ENCODE peak calls at places on chromosomes 2 and 18, in ten cellular contexts. Z is astrocyte of the spinal cord, D is NB4, J is dorsolateral prefrontal cortex, E is Panc1, Y is right lobe of liver, M is psoas muscle, C is HepG2, K is H1, R is stomach. B is an unnamed sample.

GRCh38 chr18:42187611-42188378 is 232.8 kb downstream of the PIK3C3 start:
- DNase-seq in K (no peak), D (no peak), M (no peak), R (no peak), J (no peak), Y (no peak), E (no peak), C (no peak), Z (no peak), B (no peak)

GRCh38 chr18:26802330-26803200 is 62.9 kb downstream of the AQP4 start:
- DNase-seq in J (no peak), Z (no peak), R (no peak), C (no peak), D (peak), K (no peak), M (no peak), Y (no peak), E (no peak), B (no peak)

GRCh38 chr2:231099918-231100317 is 24.9 kb downstream of the HTR2B start:
- DNase-seq in D (peak), Y (no peak), R (no peak), C (no peak), M (no peak), E (no peak), K (peak), J (no peak), Z (no peak), B (no peak)

GRCh38 chr18:21703241-21703820 is 1.2 kb downstream of the ABHD3 start:
- DNase-seq in J (no peak), C (no peak), R (peak), K (no peak), Z (no peak), E (no peak), Y (no peak), M (no peak), D (no peak), B (no peak)

GRCh38 chr2:25123682-25124081 is 44.7 kb downstream of the POMC start:
- DNase-seq in D (no peak), K (no peak), E (no peak), Y (no peak), C (no peak), R (no peak), J (no peak), Z (no peak), M (peak), B (no peak)

GRCh38 chr18:79916546-79917350 is 34.7 kb downstream of the SLC66A2 start:
- DNase-seq in E (no peak), R (peak), C (no peak), J (peak), Z (no peak), D (no peak), M (no peak), Y (no peak), K (peak), B (no peak)

GRCh38 chr18:36305375-36305774 is 7.9 kb downstream of the FHOD3 start:
- DNase-seq in D (no peak), R (no peak), M (no peak), C (no peak), Z (peak), K (no peak), J (no peak), Y (no peak), E (no peak), B (no peak)

GRCh38 chr18:63887424-63887823 is at the start of gene SERPINB2:
- DNase-seq in E (no peak), Z (peak), Y (no peak), J (no peak), C (no peak), M (no peak), K (no peak), R (no peak), D (no peak), B (no peak)

GRCh38 chr2:56133931-56134629 is 49.7 kb upstream of the CCDC85A start:
- DNase-seq in K (no peak), M (no peak), R (no peak), Y (no peak), D (no peak), C (no peak), Z (no peak), E (no peak), J (no peak), B (no peak)

GRCh38 chr18:76394780-76395476 is 100.1 kb downstream of the ZNF516 start:
- DNase-seq in J (no peak), K (no peak), M (no peak), Z (peak), Y (no peak), R (no peak), D (peak), E (no peak), C (no peak), B (no peak)

GRCh38 chr2:25557179-25558036 is 116.0 kb downstream of the DTNB start:
- DNase-seq in R (no peak), J (no peak), Y (no peak), Z (no peak), D (peak), K (no peak), E (no peak), M (no peak), C (no peak), B (no peak)

GRCh38 chr2:30234180-30234971 is 3.0 kb downstream of the LBH start:
- DNase-seq in D (no peak), E (no peak), M (peak), J (no peak), Y (no peak), Z (peak), C (peak), K (no peak), R (peak), B (no peak)

GRCh38 chr2:88967844-88968243 is 276.4 kb downstream of the RPIA start:
- DNase-seq in E (no peak), C (peak), M (no peak), K (no peak), Y (no peak), D (peak), R (no peak), Z (no peak), J (no peak), B (no peak)

GRCh38 chr18:47160256-47160655 is 10.0 kb upstream of the HDHD2 start:
- DNase-seq in Z (no peak), R (no peak), K (no peak), C (no peak), D (no peak), Y (no peak), M (no peak), J (no peak), E (no peak), B (no peak)

GRCh38 chr2:51232026-51232425 is 200.1 kb upstream of the NRXN1 start:
- DNase-seq in D (no peak), Z (no peak), R (no peak), Y (no peak), K (no peak), E (no peak), M (no peak), J (no peak), C (no peak), B (no peak)

GRCh38 chr2:173568054-173568453 is 213.4 kb downstream of the CDCA7 start:
- DNase-seq in M (peak), Z (no peak), K (peak), D (peak), E (no peak), Y (no peak), C (peak), R (no peak), J (no peak), B (no peak)

GRCh38 chr2:222052934-222053367 is 245.8 kb downstream of the PAX3 start:
- DNase-seq in Z (no peak), M (no peak), J (no peak), D (peak), R (no peak), K (peak), Y (no peak), E (no peak), C (no peak), B (no peak)

GRCh38 chr2:8985561-8986326 is 17.7 kb downstream of the MBOAT2 start:
- DNase-seq in Z (peak), D (no peak), K (no peak), R (no peak), J (no peak), M (no peak), C (no peak), E (no peak), Y (no peak), B (no peak)

GRCh38 chr2:45674035-45674791 is 22.7 kb downstream of the PRKCE start:
- DNase-seq in Z (peak), E (no peak), R (no peak), M (no peak), K (no peak), J (no peak), D (no peak), Y (no peak), C (no peak), B (no peak)

GRCh38 chr2:169071455-169071854 is 2.1 kb downstream of the DHRS9 start:
- DNase-seq in Y (peak), J (no peak), C (no peak), M (no peak), D (peak), K (no peak), R (no peak), E (no peak), Z (no peak), B (no peak)

GRCh38 chr18:24157855-24158254 is 19.0 kb downstream of the CABYR start:
- DNase-seq in D (no peak), Y (no peak), E (no peak), C (no peak), K (no peak), Z (no peak), J (no peak), M (no peak), R (no peak), B (no peak)

DNA sequence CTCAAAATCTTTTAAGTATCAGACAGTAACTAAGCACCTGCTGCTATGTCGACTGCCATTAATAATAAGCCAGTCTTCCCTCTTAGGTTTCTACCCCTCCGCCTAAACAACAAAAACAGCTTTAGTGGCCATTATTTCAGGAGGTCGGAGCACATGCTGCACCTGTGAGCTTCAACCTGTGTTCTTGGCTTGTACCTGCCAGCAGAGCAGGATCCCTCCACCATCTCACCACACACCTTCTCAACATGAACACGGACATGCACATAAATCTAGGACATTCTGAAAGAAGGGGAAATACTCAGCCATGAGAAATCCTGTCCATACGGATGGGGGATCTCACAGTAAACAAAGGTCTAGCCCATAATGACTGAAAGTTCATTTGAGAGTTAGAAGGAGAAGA is 3.7 kb downstream of the CYB5A start:
- DNase-seq in D (no peak), E (no peak), Y (no peak), J (no peak), C (no peak), R (no peak), Z (no peak), M (no peak), K (no peak), B (no peak)
- H3K4me3 ChIP-seq in D (no peak), E (no peak), Y (peak), J (no peak), C (no peak), R (no peak), Z (no peak), M (no peak), K (no peak), B (no peak)

DNA sequence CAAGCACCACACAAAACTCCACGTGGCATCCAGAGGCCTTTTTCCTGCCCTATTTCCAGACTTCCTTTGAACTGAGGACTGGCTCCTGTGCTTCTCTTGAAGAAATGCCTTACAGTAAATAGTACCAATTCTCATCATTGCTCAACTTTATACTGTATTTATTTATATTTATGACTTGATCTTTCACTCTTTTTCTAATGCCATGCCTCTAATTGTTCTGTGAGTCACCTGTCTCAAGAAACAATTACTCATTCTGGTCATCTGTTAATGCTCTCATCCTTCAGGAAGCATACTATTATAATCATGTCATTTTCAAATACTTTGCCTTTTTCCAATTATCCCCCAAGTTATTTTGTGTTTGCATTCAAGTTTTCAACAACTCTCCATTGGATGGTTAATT is 85.9 kb downstream of the DCDC2C start:
- DNase-seq in C (no peak), Z (peak), D (no peak), E (no peak), M (no peak), Y (no peak), R (no peak), J (no peak), K (no peak), B (no peak)
- TF ChIP-seq CTCF in C (no peak), Z (no peak), D (no peak), E (no peak), M (no peak), Y (no peak), R (no peak), J (no peak), K (no peak), B (no peak)

DNA sequence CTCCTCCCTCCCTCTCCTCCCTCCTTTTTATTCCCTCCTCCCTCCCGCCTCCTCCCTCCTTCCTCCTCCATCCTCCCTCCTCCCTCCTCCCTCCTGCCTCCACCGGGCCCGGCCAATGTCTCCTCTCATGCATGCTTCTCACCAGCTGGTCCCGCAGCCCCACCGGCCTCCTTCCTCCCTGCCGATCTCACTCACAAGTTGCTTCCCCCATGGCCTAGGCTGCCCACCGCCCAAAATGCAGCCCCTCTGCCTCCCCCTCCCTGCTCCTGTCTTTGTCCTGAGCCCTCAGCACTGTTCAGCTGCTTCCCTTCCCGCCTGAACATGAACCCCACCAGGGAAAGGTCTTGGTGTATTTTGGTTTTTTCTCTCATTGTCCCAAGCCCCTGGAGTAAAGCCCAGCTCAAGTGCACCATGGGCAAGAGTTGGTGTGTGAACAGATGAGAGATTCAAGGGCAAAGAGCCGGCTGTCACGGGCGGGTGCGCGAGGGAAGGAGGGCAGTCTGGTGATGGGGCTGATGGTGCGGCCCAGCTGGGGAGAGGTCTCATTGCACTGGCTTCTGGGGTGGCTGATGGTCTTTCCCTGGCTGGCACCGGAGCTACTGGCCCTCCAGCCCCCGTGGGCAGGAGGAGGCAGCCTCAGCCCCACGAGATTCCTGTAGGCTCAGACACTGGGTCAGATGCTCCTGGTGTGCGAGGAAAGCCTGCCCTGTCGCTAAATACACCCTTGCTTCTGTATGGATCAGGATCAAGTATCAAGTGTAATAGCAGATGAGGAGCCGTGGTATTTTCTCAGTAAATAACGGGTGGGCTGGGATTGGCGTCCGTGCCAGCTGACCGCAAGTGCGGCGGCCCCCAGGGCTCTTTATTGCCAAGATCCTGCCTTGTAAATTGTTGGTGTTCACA is 117.7 kb downstream of the TWIST2 start:
- DNase-seq in D (no peak), J (no peak), Z (no peak), M (no peak), Y (no peak), K (no peak), C (no peak), R (no peak), E (no peak), B (no peak)
- H3K4me3 ChIP-seq in D (no peak), J (no peak), Z (no peak), M (no peak), Y (no peak), K (no peak), C (no peak), R (no peak), E (no peak), B (no peak)

DNA sequence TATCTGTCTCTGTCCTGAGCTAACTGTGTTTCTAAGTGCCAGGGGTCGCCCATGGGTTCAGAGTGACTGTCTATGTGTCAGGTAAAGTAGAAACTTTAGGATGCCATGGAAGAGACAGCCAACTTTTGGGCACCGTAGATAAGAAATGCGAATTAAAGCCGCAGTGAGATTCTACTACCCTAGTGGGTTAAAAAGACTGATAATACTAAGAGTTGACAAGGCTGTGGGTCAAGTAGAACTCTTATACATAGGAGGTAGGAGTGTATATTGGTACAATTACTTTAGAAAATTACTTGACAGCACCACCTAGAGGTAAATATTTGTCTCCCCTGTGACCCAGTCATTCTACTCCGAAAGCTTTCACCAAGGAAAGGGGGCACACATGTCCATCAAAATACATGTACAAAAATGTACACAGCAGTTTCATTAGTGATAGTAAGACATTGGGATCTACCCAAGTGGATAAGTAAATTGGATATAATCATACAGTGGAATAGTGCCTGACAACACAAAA is 371.3 kb downstream of the SLC4A3 start:
- DNase-seq in R (no peak), J (no peak), D (peak), Y (no peak), K (no peak), M (no peak), Z (no peak), C (no peak), E (no peak), B (no peak)
- TF ChIP-seq CTCF in R (no peak), J (no peak), D (peak), Y (no peak), K (peak), M (no peak), Z (no peak), C (peak), E (no peak), B (peak)

GRCh38 chr2:60426341-60426740 is 127.1 kb downstream of the BCL11A start:
- DNase-seq in J (no peak), M (no peak), E (no peak), R (no peak), Z (no peak), D (no peak), C (no peak), K (no peak), Y (no peak), B (no peak)

GRCh38 chr2:60424233-60424632 is 129.2 kb downstream of the BCL11A start:
- DNase-seq in M (no peak), R (no peak), E (no peak), Z (no peak), K (no peak), Y (no peak), J (no peak), D (no peak), C (no peak), B (no peak)

GRCh38 chr2:60426908-60427307 is 126.5 kb downstream of the BCL11A start:
- DNase-seq in D (no peak), C (no peak), R (no peak), J (no peak), Z (no peak), M (no peak), Y (no peak), E (no peak), K (no peak), B (no peak)

GRCh38 chr2:60423066-60423465 is 130.4 kb downstream of the BCL11A start:
- DNase-seq in K (no peak), J (no peak), Y (no peak), E (no peak), C (no peak), R (no peak), M (no peak), D (no peak), Z (no peak), B (no peak)
- H3K4me3 ChIP-seq in K (no peak), J (no peak), Y (no peak), E (no peak), C (no peak), R (no peak), M (no peak), D (no peak), Z (no peak), B (no peak)

GRCh38 chr18:3368193-3368592 is 81.8 kb upstream of the TGIF1 start:
- DNase-seq in R (no peak), M (no peak), D (no peak), Y (no peak), E (no peak), J (no peak), Z (peak), C (no peak), K (no peak), B (no peak)

DNA sequence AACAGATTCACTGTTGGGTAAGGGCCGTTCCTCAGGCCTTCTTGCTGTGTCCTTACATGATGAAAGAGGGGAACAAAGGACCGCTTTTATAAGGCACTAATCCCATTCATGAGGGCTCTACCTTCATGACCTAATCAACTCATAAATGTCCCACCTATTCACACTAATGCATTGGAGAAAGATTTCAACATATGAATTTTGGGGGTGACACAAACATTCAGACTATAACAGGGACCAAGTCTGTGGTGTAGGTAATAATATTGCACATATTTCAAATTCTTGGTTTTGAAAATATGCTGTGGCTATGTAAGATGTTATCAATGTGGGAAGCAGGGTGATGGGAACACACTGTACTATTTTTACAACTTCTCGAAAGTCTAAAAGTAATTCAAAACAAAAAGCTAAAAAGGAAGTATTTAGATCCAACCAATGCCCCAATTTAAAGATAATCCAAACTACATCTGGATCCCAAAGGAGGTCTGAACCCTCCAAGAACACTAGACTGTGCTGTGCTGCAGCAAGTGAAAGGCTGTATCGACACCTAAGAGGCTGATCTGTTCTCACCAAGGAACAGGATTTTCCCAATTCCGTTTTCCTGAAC is 82.4 kb upstream of the TGIF1 start:
- DNase-seq in C (no peak), Y (no peak), R (no peak), D (no peak), Z (peak), K (no peak), M (no peak), E (no peak), J (no peak), B (no peak)
- TF ChIP-seq CTCF in C (no peak), Y (no peak), R (no peak), D (no peak), Z (no peak), K (no peak), M (no peak), E (no peak), J (no peak), B (no peak)

B was measured in GM12864.